ENCODE peak calls at places on chromosomes 1 and 21, in five cellular contexts. M, X, R, L and N are unnamed samples.

GRCh38 chr1:162674018-162674608 is 41.8 kb downstream of the DDR2 start:
- DNase-seq in M (peak; percentile 10), X (no peak), R (no peak), L (peak; percentile 65), N (no peak)

GRCh38 chr1:155195201-155196102 is 12.2 kb downstream of the THBS3 start:
- DNase-seq in M (peak; percentile 62), X (no peak), R (no peak), L (no peak), N (no peak)

GRCh38 chr1:112798293-112798692 is 83.2 kb upstream of the PPM1J start:
- DNase-seq in M (peak; percentile 60), X (no peak), R (no peak), L (no peak), N (no peak)

GRCh38 chr1:15617874-15618684 is 821 bp downstream of the DDI2 start:
- DNase-seq in M (peak; percentile 94), X (peak; percentile 22), R (no peak), L (peak; percentile 9), N (no peak)

GRCh38 chr1:93910305-93910704 is 1.1 kb upstream of the GCLM start:
- DNase-seq in M (no peak), X (no peak), R (no peak), L (no peak), N (no peak)

GRCh38 chr1:227542153-227543120 is 20.9 kb upstream of the ZNF678 start:
- DNase-seq in M (peak; percentile 95), X (peak; percentile 29), R (peak; percentile 37), L (peak; percentile 85), N (peak; percentile 25)

GRCh38 chr21:32844653-32845443 is 73.3 kb upstream of the PAXBP1 start:
- DNase-seq in M (peak; percentile 53), X (peak; percentile 6), R (peak; percentile 50), L (peak; percentile 62), N (peak; percentile 9)

GRCh38 chr1:205064741-205065316 is 19.4 kb downstream of the TMEM81 start:
- DNase-seq in M (no peak), X (no peak), R (no peak), L (no peak), N (no peak)

GRCh38 chr1:212457740-212458338 is 25.1 kb downstream of the NENF start:
- DNase-seq in M (peak; percentile 91), X (peak; percentile 23), R (no peak), L (peak; percentile 48), N (no peak)

GRCh38 chr21:40846566-40847411 is at the start of gene DSCAM:
- DNase-seq in M (peak; percentile 77), X (peak; percentile 40), R (no peak), L (no peak), N (no peak)

GRCh38 chr1:91864017-91864700 is 21.8 kb downstream of the TGFBR3 start:
- DNase-seq in M (no peak), X (no peak), R (no peak), L (peak; percentile 68), N (no peak)

GRCh38 chr21:27333091-27333490 is 366.2 kb upstream of the ADAMTS5 start:
- DNase-seq in M (no peak), X (no peak), R (no peak), L (no peak), N (peak; percentile 44)

GRCh38 chr1:228176461-228177182 is 11.0 kb downstream of the IBA57 start:
- DNase-seq in M (no peak), X (no peak), R (no peak), L (no peak), N (no peak)